ENCODE peak calls at places on chromosomes 3 and 15, in six cellular contexts. Z is stimulated activated CD8-positive, alpha-beta memory T cell treated with anti-CD3 and anti-CD28 coated beads, Interleukin-7, amount 100 ng/mL, for 1 hour; X is activated effector memory CD4-positive, alpha-beta T cell treated with Interleukin-2 at 50 U/mL for 16 hours; O is bronchial epithelial cell; G is T-cell; T is epithelial cell of esophagus. J is an unnamed sample.

GRCh38 chr3:185822221-185822956 is 2.5 kb downstream of the IGF2BP2 start:
- DNase-seq in Z (no peak), X (no peak), O (peak), G (no peak), T (peak), J (peak)

GRCh38 chr15:73965730-73966103 is 26.4 kb downstream of the STOML1 start:
- DNase-seq in Z (no peak), X (no peak), O (peak), G (no peak), T (peak), J (no peak)

GRCh38 chr15:80568876-80569605 is 126.1 kb upstream of the ABHD17C start:
- DNase-seq in Z (no peak), X (no peak), O (no peak), G (no peak), T (no peak), J (no peak)

GRCh38 chr3:125916376-125916978 is 52.5 kb upstream of the ROPN1B start:
- DNase-seq in Z (peak), X (no peak), O (peak), G (peak), T (peak), J (peak)

GRCh38 chr15:89999676-90000174 is 1.4 kb upstream of the ZNF710 start:
- DNase-seq in Z (no peak), X (no peak), O (no peak), G (no peak), T (peak), J (no peak)

GRCh38 chr15:95713315-95713714 is 617.2 kb upstream of the NR2F2 start:
- DNase-seq in Z (no peak), X (no peak), O (no peak), G (no peak), T (no peak), J (no peak)

GRCh38 chr15:38378162-38378560 is 75.8 kb upstream of the FAM98B start:
- DNase-seq in Z (no peak), X (no peak), O (no peak), G (no peak), T (peak), J (peak)

GRCh38 chr3:123660900-123661299 is 76.0 kb upstream of the HACD2 start:
- DNase-seq in Z (no peak), X (no peak), O (peak), G (no peak), T (peak), J (peak)

GRCh38 chr3:134065252-134065651 is 35.5 kb upstream of the SLCO2A1 start:
- DNase-seq in Z (no peak), X (no peak), O (no peak), G (no peak), T (no peak), J (no peak)

GRCh38 chr15:74203914-74204431 is 1.4 kb upstream of the STRA6 start:
- DNase-seq in Z (no peak), X (no peak), O (peak), G (no peak), T (no peak), J (no peak)

GRCh38 chr15:61839541-61839940 is 220.7 kb downstream of the VPS13C start:
- DNase-seq in Z (no peak), X (no peak), O (no peak), G (no peak), T (no peak), J (no peak)

GRCh38 chr3:111669926-111670630 is 74.9 kb upstream of the ZBED2 start:
- DNase-seq in Z (no peak), X (no peak), O (peak), G (no peak), T (peak), J (no peak)

GRCh38 chr3:156605686-156606605 is 51.0 kb upstream of the SSR3 start:
- DNase-seq in Z (no peak), X (no peak), O (peak), G (no peak), T (peak), J (peak)

GRCh38 chr3:73766599-73767378 is 142.0 kb upstream of the PDZRN3 start:
- DNase-seq in Z (no peak), X (no peak), O (no peak), G (no peak), T (peak), J (no peak)

GRCh38 chr3:134315286-134316106 is 58.8 kb downstream of the AMOTL2 start:
- DNase-seq in Z (no peak), X (no peak), O (no peak), G (no peak), T (peak), J (peak)

GRCh38 chr3:125236331-125236903 is 23.9 kb upstream of the SLC12A8 start:
- DNase-seq in Z (no peak), X (no peak), O (no peak), G (no peak), T (no peak), J (no peak)

GRCh38 chr3:72318504-72319201 is 529.6 kb downstream of the SHQ1 start:
- DNase-seq in Z (no peak), X (no peak), O (no peak), G (no peak), T (no peak), J (no peak)

GRCh38 chr3:37882711-37883110 is 21.0 kb downstream of the CTDSPL start:
- DNase-seq in Z (no peak), X (no peak), O (no peak), G (no peak), T (no peak), J (no peak)

GRCh38 chr3:194871864-194872668 is 186.4 kb downstream of the FAM43A start:
- DNase-seq in Z (no peak), X (no peak), O (peak), G (no peak), T (peak), J (no peak)

GRCh38 chr3:10758304-10759037 is 57.6 kb upstream of the SLC6A11 start:
- DNase-seq in Z (no peak), X (peak), O (peak), G (peak), T (peak), J (peak)

GRCh38 chr3:187613557-187613956 is 56.6 kb downstream of the SST start:
- DNase-seq in Z (no peak), X (no peak), O (no peak), G (no peak), T (no peak), J (no peak)

GRCh38 chr3:76438971-76439370 is 600.9 kb upstream of the ROBO2 start:
- DNase-seq in Z (no peak), X (no peak), O (no peak), G (no peak), T (no peak), J (no peak)

GRCh38 chr3:27626596-27627118 is 95.5 kb downstream of the EOMES start:
- DNase-seq in Z (no peak), X (no peak), O (no peak), G (no peak), T (no peak), J (no peak)

GRCh38 chr15:74723754-74724334 is 1.5 kb downstream of the CYP1A1 start:
- DNase-seq in Z (no peak), X (no peak), O (peak), G (no peak), T (peak), J (peak)

GRCh38 chr15:94231728-94232086 is 346 bp downstream of the MCTP2 start:
- DNase-seq in Z (no peak), X (no peak), O (peak), G (no peak), T (peak), J (no peak)

GRCh38 chr15:30990451-30991300 is 752 bp downstream of the MTMR10 start:
- DNase-seq in Z (no peak), X (no peak), O (peak), G (no peak), T (peak), J (peak)

J was measured in endothelial cell of umbilical vein.